ENCODE peak calls at places on chromosomes 1 and 21, in eight cellular contexts. B is ovary, P is testis, C is transverse colon, G is IMR-90, E is GM12891, F is H1, J is A549. M is an unnamed sample.

GRCh38 chr21:35904995-35905972 is 155.0 kb downstream of the SETD4 start:
- DNase-seq in B (peak), P (peak), C (no peak), G (no peak), E (no peak), F (no peak), J (no peak), M (no peak)

GRCh38 chr1:15974855-15975254 is 1.0 kb downstream of the ZBTB17 start:
- DNase-seq in B (no peak), P (no peak), C (no peak), G (no peak), E (no peak), F (no peak), J (no peak), M (no peak)

GRCh38 chr1:31523012-31523411 is 53.3 kb upstream of the TINAGL1 start:
- DNase-seq in B (no peak), P (no peak), C (no peak), G (no peak), E (no peak), F (no peak), J (no peak), M (no peak)

GRCh38 chr1:57431400-57431799 is 7.5 kb upstream of the DAB1 start:
- DNase-seq in B (no peak), P (no peak), C (no peak), G (peak), E (no peak), F (no peak), J (no peak), M (no peak)

GRCh38 chr1:99849744-99850457 is at the start of gene AGL:
- DNase-seq in B (peak), P (peak), C (peak), G (peak), E (peak), F (peak), J (peak), M (peak)

GRCh38 chr1:204319027-204319426 is 40.7 kb downstream of the PLEKHA6 start:
- DNase-seq in B (no peak), P (no peak), C (no peak), G (peak), E (no peak), F (no peak), J (no peak), M (no peak)

GRCh38 chr1:28865997-28866650 is 48.2 kb upstream of the EPB41 start:
- DNase-seq in B (no peak), P (no peak), C (no peak), G (no peak), E (no peak), F (no peak), J (no peak), M (peak)

GRCh38 chr1:232439011-232439410 is 190.9 kb downstream of the SIPA1L2 start:
- DNase-seq in B (no peak), P (no peak), C (no peak), G (no peak), E (no peak), F (no peak), J (no peak), M (no peak)

GRCh38 chr1:61389194-61389925 is 307.0 kb downstream of the NFIA start:
- DNase-seq in B (no peak), P (no peak), C (no peak), G (no peak), E (no peak), F (no peak), J (no peak), M (no peak)

GRCh38 chr1:207565546-207566468 is 69.8 kb downstream of the CR1 start:
- DNase-seq in B (no peak), P (peak), C (no peak), G (no peak), E (no peak), F (no peak), J (no peak), M (no peak)

GRCh38 chr1:202162418-202163280 is 2.2 kb upstream of the PTPN7 start:
- DNase-seq in B (no peak), P (peak), C (no peak), G (no peak), E (no peak), F (no peak), J (no peak), M (no peak)

GRCh38 chr1:58829861-58830260 is 46.0 kb upstream of the JUN start:
- DNase-seq in B (no peak), P (no peak), C (no peak), G (no peak), E (no peak), F (no peak), J (no peak), M (no peak)

GRCh38 chr1:53826367-53826766 is 11.7 kb downstream of the NDC1 start:
- DNase-seq in B (no peak), P (no peak), C (no peak), G (peak), E (no peak), F (no peak), J (peak), M (no peak)

GRCh38 chr1:246459213-246459612 is 47.9 kb downstream of the SMYD3 start:
- DNase-seq in B (no peak), P (peak), C (no peak), G (no peak), E (no peak), F (no peak), J (no peak), M (no peak)

GRCh38 chr1:19385869-19386591 is 73.9 kb downstream of the SLC66A1 start:
- DNase-seq in B (peak), P (peak), C (peak), G (peak), E (no peak), F (no peak), J (no peak), M (no peak)

GRCh38 chr1:192805832-192806323 is 3.0 kb upstream of the RGS2 start:
- DNase-seq in B (no peak), P (no peak), C (no peak), G (peak), E (no peak), F (no peak), J (peak), M (peak)

GRCh38 chr1:206540044-206540758 is 32.9 kb downstream of the RASSF5 start:
- DNase-seq in B (peak), P (peak), C (peak), G (no peak), E (no peak), F (no peak), J (no peak), M (no peak)

DNA sequence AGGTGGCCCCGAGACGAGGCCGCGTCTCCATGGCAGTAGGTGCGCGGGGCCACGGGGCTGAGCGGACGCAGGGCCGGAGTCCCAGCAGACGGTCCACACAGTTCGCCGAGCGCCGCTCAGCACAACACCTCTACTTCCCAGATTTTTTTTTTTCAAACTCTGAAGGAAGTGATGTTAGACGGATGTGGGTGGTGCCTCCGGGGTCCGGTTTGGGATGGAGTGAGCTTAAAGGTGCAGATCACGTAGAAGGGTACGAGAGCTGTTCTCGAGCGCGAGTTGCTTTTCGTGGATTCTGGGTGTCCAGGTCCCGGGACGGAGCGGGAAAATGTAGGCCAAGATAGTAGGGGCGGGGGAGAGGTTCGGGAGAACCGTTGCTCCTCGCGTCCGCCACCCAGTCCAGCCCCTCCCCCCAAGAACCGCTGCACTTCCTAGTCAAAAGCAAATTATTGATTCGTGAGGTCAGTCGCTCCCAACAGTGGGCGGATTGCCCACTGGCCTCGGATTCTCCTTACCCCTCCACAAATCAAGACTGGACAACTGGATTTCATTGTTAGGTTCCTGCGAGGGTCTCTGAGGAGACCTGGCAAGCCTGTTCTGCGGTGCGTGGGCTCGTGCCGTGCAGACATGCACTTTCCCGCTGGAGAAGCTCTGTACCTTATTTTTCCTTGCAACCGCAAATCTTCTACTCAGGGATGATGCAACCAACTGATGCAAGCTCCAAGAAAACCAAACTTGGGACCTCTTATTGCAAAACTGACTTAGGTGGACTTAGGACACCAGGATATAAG is at the start of gene TXNDC12:
- DNase-seq in B (peak), P (peak), C (peak), G (peak), E (peak), F (peak), J (peak), M (peak)
- TF ChIP-seq POLR2A in B (peak), P (peak), C (peak), G (peak), E (peak), F (peak), J (peak), M (peak)

GRCh38 chr1:112704511-112704907 is 2.4 kb downstream of the RHOC start:
- DNase-seq in B (no peak), P (no peak), C (no peak), G (no peak), E (no peak), F (no peak), J (no peak), M (no peak)

GRCh38 chr1:112706505-112707216 is at the start of gene RHOC:
- DNase-seq in B (peak), P (peak), C (peak), G (peak), E (peak), F (no peak), J (peak), M (peak)

GRCh38 chr1:112703706-112704105 is 3.2 kb downstream of the RHOC start:
- DNase-seq in B (no peak), P (no peak), C (no peak), G (no peak), E (no peak), F (no peak), J (no peak), M (no peak)

GRCh38 chr1:112707217-112708001 is 482 bp upstream of the RHOC start:
- DNase-seq in B (peak), P (peak), C (peak), G (peak), E (peak), F (peak), J (peak), M (peak)

GRCh38 chr1:112704908-112705627 is 1.9 kb downstream of the RHOC start:
- DNase-seq in B (peak), P (peak), C (peak), G (peak), E (peak), F (peak), J (peak), M (peak)
- TF ChIP-seq POLR2A in B (peak), P (peak), C (peak), G (peak), E (peak), F (no peak), J (peak), M (peak)

GRCh38 chr1:79079770-79080169 is 73.2 kb upstream of the ADGRL4 start:
- DNase-seq in B (no peak), P (no peak), C (no peak), G (peak), E (no peak), F (peak), J (no peak), M (peak)
- TF ChIP-seq POLR2A in B (no peak), P (no peak), C (no peak), G (no peak), E (no peak), F (no peak), J (no peak), M (no peak)

DNA sequence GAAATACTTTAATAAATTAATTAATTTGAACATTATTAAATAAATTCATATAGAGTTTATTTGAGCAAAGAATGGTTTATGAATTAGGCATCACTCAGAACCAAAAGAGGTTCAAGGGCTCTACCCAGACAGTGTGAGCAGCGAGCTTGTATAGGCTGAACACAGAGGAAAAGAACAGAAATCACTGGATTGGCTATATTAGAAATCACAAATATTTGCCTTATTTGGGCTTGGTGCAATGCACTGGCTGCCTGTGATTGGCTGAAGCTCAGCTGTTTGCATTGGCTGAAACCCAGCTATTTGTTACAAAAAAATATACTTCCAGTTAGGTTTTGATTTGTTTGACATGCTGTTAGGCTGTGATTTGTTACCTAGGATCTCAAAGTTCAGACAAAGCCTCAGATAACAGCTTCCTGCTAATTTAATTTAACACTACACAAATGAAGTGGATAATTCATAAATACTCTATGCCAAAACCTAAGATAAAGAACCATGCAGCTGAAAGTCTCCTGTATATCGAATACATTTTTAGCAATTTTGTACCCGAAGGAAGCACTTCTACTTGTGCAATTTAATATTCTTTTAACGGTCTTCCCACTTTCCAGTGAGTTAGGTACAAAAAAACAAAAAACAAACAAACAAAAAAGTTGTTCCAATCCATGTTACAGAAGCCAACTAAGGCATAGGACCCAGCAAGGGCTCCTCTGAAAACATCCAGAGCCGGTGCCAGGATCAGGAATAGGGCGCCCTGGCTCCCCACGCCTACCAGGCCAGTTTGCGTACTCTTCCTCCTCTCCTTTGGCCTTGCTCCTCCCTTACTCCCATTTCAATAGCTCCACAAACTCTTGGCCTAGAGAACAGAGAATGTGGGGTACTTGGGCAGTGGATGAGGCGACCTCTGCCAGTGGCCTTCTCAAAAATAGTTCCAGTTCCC is 179.1 kb downstream of the DUSP10 start:
- DNase-seq in B (no peak), P (peak), C (no peak), G (no peak), E (no peak), F (no peak), J (no peak), M (no peak)
- TF ChIP-seq POLR2A in B (no peak), P (no peak), C (no peak), G (no peak), E (no peak), F (no peak), J (no peak), M (no peak)

M was measured in H54.